ENCODE peak calls at places on chromosome 13, in nine cellular contexts. S is Peyer's patch, U is ascending aorta, Y is pancreas, P is ovary, Q is heart right ventricle, K is breast epithelium, J is cardiac muscle cell, N is sigmoid colon. G is an unnamed sample.

GRCh38 chr13:68304287-68304893 is 1074.3 kb upstream of the PCDH9 start:
- DNase-seq in S (no peak), U (no peak), Y (no peak), P (no peak), Q (no peak), K (no peak), J (peak; percentile 3), N (no peak), G (no peak)

GRCh38 chr13:46648166-46648607 is 95.2 kb downstream of the LRCH1 start:
- DNase-seq in S (no peak), U (no peak), Y (no peak), P (no peak), Q (no peak), K (no peak), J (no peak), N (peak; percentile 41), G (no peak)

GRCh38 chr13:32267836-32268439 is 47.2 kb downstream of the ZAR1L start:
- DNase-seq in S (peak; percentile 58), U (no peak), Y (peak; percentile 48), P (no peak), Q (no peak), K (no peak), J (peak; percentile 22), N (no peak), G (no peak)

GRCh38 chr13:47680752-47681151 is 320.3 kb downstream of the SUCLA2 start:
- DNase-seq in S (no peak), U (no peak), Y (no peak), P (no peak), Q (no peak), K (no peak), J (peak; percentile 46), N (no peak), G (no peak)

GRCh38 chr13:27482996-27483395 is 32.6 kb upstream of the MTIF3 start:
- DNase-seq in S (no peak), U (no peak), Y (no peak), P (no peak), Q (no peak), K (no peak), J (no peak), N (no peak), G (no peak)

GRCh38 chr13:80037505-80037888 is 303.4 kb downstream of the SPRY2 start:
- DNase-seq in S (no peak), U (no peak), Y (no peak), P (no peak), Q (no peak), K (no peak), J (peak; percentile 68), N (no peak), G (no peak)

GRCh38 chr13:29684441-29684840 is 89.0 kb upstream of the SLC7A1 start:
- DNase-seq in S (no peak), U (no peak), Y (no peak), P (no peak), Q (no peak), K (no peak), J (no peak), N (no peak), G (no peak)

GRCh38 chr13:26707122-26708006 is 53.2 kb downstream of the GPR12 start:
- DNase-seq in S (no peak), U (no peak), Y (no peak), P (no peak), Q (peak; percentile 36), K (no peak), J (peak; percentile 71), N (no peak), G (no peak)

GRCh38 chr13:100508996-100509395 is 79.6 kb downstream of the GGACT start:
- DNase-seq in S (no peak), U (no peak), Y (no peak), P (no peak), Q (no peak), K (no peak), J (no peak), N (no peak), G (no peak)

GRCh38 chr13:27383104-27383921 is 41.1 kb upstream of the GTF3A start:
- DNase-seq in S (no peak), U (no peak), Y (no peak), P (no peak), Q (no peak), K (no peak), J (no peak), N (no peak), G (no peak)

GRCh38 chr13:80367473-80367872 is 26.5 kb upstream of the SPRY2 start:
- DNase-seq in S (no peak), U (no peak), Y (no peak), P (no peak), Q (no peak), K (no peak), J (no peak), N (no peak), G (no peak)

GRCh38 chr13:99990045-99990977 is 8.7 kb downstream of the ZIC2 start:
- DNase-seq in S (no peak), U (no peak), Y (no peak), P (no peak), Q (no peak), K (no peak), J (no peak), N (no peak), G (no peak)

GRCh38 chr13:52991344-52992020 is 37.1 kb upstream of the OLFM4 start:
- DNase-seq in S (no peak), U (no peak), Y (no peak), P (no peak), Q (no peak), K (no peak), J (no peak), N (no peak), G (no peak)

GRCh38 chr13:90365130-90365529 is 982.4 kb upstream of the MIR17HG start:
- DNase-seq in S (no peak), U (no peak), Y (no peak), P (no peak), Q (no peak), K (no peak), J (peak; percentile 62), N (no peak), G (no peak)

GRCh38 chr13:29771247-29771646 is 79.2 kb downstream of the UBL3 start:
- DNase-seq in S (no peak), U (no peak), Y (no peak), P (no peak), Q (no peak), K (no peak), J (peak; percentile 57), N (no peak), G (no peak)

GRCh38 chr13:74145249-74145970 is 11.2 kb upstream of the KLF12 start:
- DNase-seq in S (no peak), U (no peak), Y (no peak), P (no peak), Q (no peak), K (no peak), J (peak; percentile 72), N (no peak), G (no peak)

GRCh38 chr13:32511482-32511881 is 27.1 kb downstream of the N4BP2L2 start:
- DNase-seq in S (no peak), U (no peak), Y (no peak), P (no peak), Q (no peak), K (no peak), J (no peak), N (no peak), G (no peak)

GRCh38 chr13:46831588-46832194 is 34.7 kb upstream of the ESD start:
- DNase-seq in S (no peak), U (no peak), Y (no peak), P (peak; percentile 22), Q (peak; percentile 24), K (no peak), J (peak; percentile 71), N (no peak), G (no peak)

GRCh38 chr13:43663474-43664090 is 123.2 kb downstream of the ENOX1 start:
- DNase-seq in S (no peak), U (no peak), Y (no peak), P (no peak), Q (no peak), K (no peak), J (peak; percentile 6), N (no peak), G (no peak)

GRCh38 chr13:80360298-80360827 is 19.4 kb upstream of the SPRY2 start:
- DNase-seq in S (no peak), U (no peak), Y (no peak), P (no peak), Q (no peak), K (no peak), J (no peak), N (no peak), G (no peak)

DNA sequence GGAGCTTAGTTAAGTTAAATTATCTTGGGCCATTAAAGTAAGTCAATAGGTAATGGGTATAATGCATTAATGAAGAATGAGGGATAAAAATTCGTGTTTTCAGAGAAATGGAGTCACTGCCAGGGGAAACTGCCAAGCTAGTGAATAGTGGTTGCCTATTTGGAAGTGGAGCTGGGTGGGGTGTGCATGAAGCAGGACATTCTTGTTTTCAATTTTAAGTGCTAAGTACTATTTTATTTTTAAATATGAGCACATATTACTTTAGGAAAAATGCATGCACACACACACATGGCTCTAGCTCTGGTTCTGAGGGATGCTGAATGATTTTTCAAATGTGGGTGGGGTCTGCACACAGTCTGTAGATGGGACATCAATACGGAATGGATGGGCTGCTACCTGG is 717.7 kb upstream of the SGCG start:
- DNase-seq in S (no peak), U (no peak), Y (no peak), P (no peak), Q (no peak), K (no peak), J (no peak), N (no peak), G (no peak)
- H3K9me3 ChIP-seq in S (no peaks in the 10 kb centered on the region), U (no peaks in the 10 kb centered on the region), Y (no peaks in the 10 kb centered on the region), P (no peaks in the 10 kb centered on the region), Q (no peaks in the 10 kb centered on the region), K (no peaks in the 10 kb centered on the region), J (no peaks in the 10 kb centered on the region), N (no peaks in the 10 kb centered on the region), G (no peaks in the 10 kb centered on the region)

DNA sequence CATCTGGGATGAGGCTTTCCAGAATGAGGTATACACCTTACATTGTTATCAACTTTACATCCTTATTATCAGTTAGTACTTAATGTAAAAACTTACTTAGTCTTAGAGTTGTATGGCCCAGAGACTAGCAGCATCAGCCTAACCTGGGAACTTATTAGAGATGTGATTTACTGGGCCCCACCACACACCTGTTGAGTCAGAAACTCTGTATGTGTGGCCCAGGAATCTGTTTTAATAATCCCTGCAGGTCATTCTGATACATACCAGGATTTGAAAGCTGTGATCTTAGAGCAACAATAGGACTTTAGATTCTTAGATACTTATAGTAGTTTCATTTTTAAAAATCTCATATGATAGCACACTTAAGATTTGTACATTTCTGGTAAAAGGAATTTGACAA is 17.4 kb downstream of the FNDC3A start:
- DNase-seq in S (no peak), U (no peak), Y (no peak), P (no peak), Q (no peak), K (no peak), J (no peak), N (no peak), G (no peak)
- H3K9me3 ChIP-seq in S (no peaks in the 10 kb centered on the region), U (peaks cover 4% of the 10 kb centered on the region), Y (no peaks in the 10 kb centered on the region), P (no peaks in the 10 kb centered on the region), Q (peaks cover 12% of the 10 kb centered on the region), K (no peaks in the 10 kb centered on the region), J (no peaks in the 10 kb centered on the region), N (no peaks in the 10 kb centered on the region), G (no peaks in the 10 kb centered on the region)

GRCh38 chr13:40875583-40875982 is 86.2 kb downstream of the SLC25A15 start:
- DNase-seq in S (no peak), U (no peak), Y (no peak), P (no peak), Q (no peak), K (no peak), J (no peak), N (no peak), G (no peak)
- H3K9me3 ChIP-seq in S (no peaks in the 10 kb centered on the region), U (peaks cover 85% of the 10 kb centered on the region), Y (no peaks in the 10 kb centered on the region), P (peaks cover 53% of the 10 kb centered on the region), Q (peaks cover 75% of the 10 kb centered on the region), K (peaks cover 46% of the 10 kb centered on the region), J (no peaks in the 10 kb centered on the region), N (peaks cover 8% of the 10 kb centered on the region), G (peaks cover 5% of the 10 kb centered on the region)

GRCh38 chr13:19151581-19152263 is 29.9 kb downstream of the TUBA3C start:
- DNase-seq in S (no peak), U (no peak), Y (no peak), P (no peak), Q (no peak), K (no peak), J (no peak), N (no peak), G (no peak)
- H3K9me3 ChIP-seq in S (no peaks in the 10 kb centered on the region), U (no peaks in the 10 kb centered on the region), Y (no peaks in the 10 kb centered on the region), P (no peaks in the 10 kb centered on the region), Q (peaks cover 13% of the 10 kb centered on the region), K (no peaks in the 10 kb centered on the region), J (no peaks in the 10 kb centered on the region), N (peaks cover 6% of the 10 kb centered on the region), G (no peaks in the 10 kb centered on the region)

G was measured in T-helper 17 cell.